ENCODE peak calls at places on chromosomes 5 and 9, in four cellular contexts. V, M, B and C are unnamed samples.

GRCh38 chr5:128121679-128122078 is 38.1 kb downstream of the SLC12A2 start:
- DNase-seq in M (no peak), B (no peak), V (no peak), C (no peak)

GRCh38 chr5:17966636-17967402 is 332.6 kb downstream of the TAF11L14 start:
- DNase-seq in M (no peak), B (no peak), V (no peak), C (no peak)

GRCh38 chr5:99025298-99026045 is 96.7 kb upstream of the CHD1 start:
- DNase-seq in B (peak; percentile 35), V (no peak), M (no peak), C (no peak)

GRCh38 chr9:116674210-116674980 is 12.7 kb upstream of the TRIM32 start:
- DNase-seq in M (no peak), B (no peak), V (no peak), C (no peak)

GRCh38 chr9:120733190-120733589 is 18.9 kb upstream of the MEGF9 start:
- DNase-seq in B (peak; percentile 81), V (no peak), M (peak; percentile 85), C (peak; percentile 29)

GRCh38 chr9:1231998-1232919 is 182.1 kb downstream of the DMRT2 start:
- DNase-seq in M (peak; percentile 33), B (peak; percentile 70), V (no peak), C (peak; percentile 74)

GRCh38 chr9:83701769-83702168 is 6.0 kb downstream of the UBQLN1 start:
- DNase-seq in V (no peak), B (no peak), M (peak; percentile 84), C (peak; percentile 61)

GRCh38 chr9:99024959-99025358 is 80.0 kb upstream of the TGFBR1 start:
- DNase-seq in V (no peak), B (no peak), M (peak; percentile 64), C (no peak)

GRCh38 chr5:34648522-34649158 is 7.5 kb upstream of the RAI14 start:
- DNase-seq in V (no peak), B (no peak), M (peak; percentile 63), C (peak; percentile 38)

GRCh38 chr9:77440057-77440456 is 208.1 kb downstream of the GNA14 start:
- DNase-seq in M (peak; percentile 62), V (no peak), B (no peak), C (peak; percentile 65)

GRCh38 chr5:146344155-146345118 is 5.8 kb downstream of the POU4F3 start:
- DNase-seq in M (no peak), B (no peak), V (no peak), C (peak; percentile 10)

GRCh38 chr5:136030956-136031611 is 2.3 kb downstream of the TGFBI start:
- DNase-seq in V (no peak), B (no peak), M (no peak), C (no peak)

GRCh38 chr5:164433471-164433870 is 928.1 kb downstream of the MAT2B start:
- DNase-seq in M (peak; percentile 72), V (no peak), B (no peak), C (no peak)

GRCh38 chr5:97229196-97229595 is 46.1 kb upstream of the RIOK2 start:
- DNase-seq in M (no peak), B (no peak), V (no peak), C (no peak)

GRCh38 chr9:124001445-124001799 is 10.1 kb upstream of the LHX2 start:
- DNase-seq in B (no peak), V (no peak), M (no peak), C (no peak)

GRCh38 chr9:20437466-20437865 is 184.8 kb downstream of the MLLT3 start:
- DNase-seq in V (no peak), M (peak; percentile 82), B (no peak), C (no peak)

GRCh38 chr5:66779535-66779934 is 183.3 kb downstream of the MAST4 start:
- DNase-seq in B (no peak), M (peak; percentile 73), V (no peak), C (no peak)

GRCh38 chr9:92098638-92099037 is 16.6 kb downstream of the SPTLC1 start:
- DNase-seq in V (no peak), M (no peak), B (no peak), C (no peak)

GRCh38 chr5:66987949-66988838 is 208.4 kb downstream of the CD180 start:
- DNase-seq in V (no peak), B (no peak), M (no peak), C (peak; percentile 49)

GRCh38 chr5:150487199-150488061 is 20.5 kb upstream of the NDST1 start:
- DNase-seq in V (no peak), B (peak; percentile 55), M (no peak), C (no peak)

GRCh38 chr5:84290161-84290560 is 94.5 kb downstream of the EDIL3 start:
- DNase-seq in M (peak; percentile 84), V (no peak), B (no peak), C (no peak)

GRCh38 chr5:5179597-5179996 is 39.5 kb downstream of the ADAMTS16 start:
- DNase-seq in M (no peak), V (no peak), B (no peak), C (no peak)

GRCh38 chr5:147140558-147140957 is 94.3 kb upstream of the STK32A start:
- DNase-seq in V (no peak), B (no peak), M (no peak), C (no peak)

GRCh38 chr5:147234825-147235635 is at the start of gene STK32A:
- DNase-seq in M (peak; percentile 53), B (peak; percentile 21), V (no peak), C (no peak)

GRCh38 chr5:10581867-10582511 is 18.1 kb downstream of the ANKRD33B start:
- DNase-seq in M (no peak), B (no peak), V (no peak), C (no peak)

GRCh38 chr9:129052592-129052991 is 16.2 kb downstream of the MIGA2 start:
- DNase-seq in M (no peak), B (peak; percentile 85), V (no peak), C (no peak)

GRCh38 chr9:137757613-137758029 is 120.0 kb upstream of the CACNA1B start:
- DNase-seq in M (peak; percentile 86), B (no peak), V (no peak), C (peak; percentile 45)

GRCh38 chr5:54013556-54014157 is 296.7 kb downstream of the ARL15 start:
- DNase-seq in B (peak; percentile 32), M (peak; percentile 89), V (no peak), C (peak; percentile 66)

GRCh38 chr9:122133984-122134535 is 25.5 kb downstream of the NDUFA8 start:
- DNase-seq in M (no peak), V (no peak), B (no peak), C (no peak)